ENCODE peak calls at places on chromosomes 16 and 17, in four cellular contexts. One of them, this sample, is unnamed.

GRCh38 chr16:75108792-75109731 is 7.5 kb downstream of the LDHD start:
- DNase-seq in H9: peak
- DNase-seq in stimulated activated CD4-positive, alpha-beta T cell treated with anti-CD3 and anti-CD28 coated beads, Interleukin-15, amount 100 ng/mL, for 1 hour: peak
- DNase-seq in CD4-positive, alpha-beta memory T cell: peak
- DNase-seq in this sample: no peak

GRCh38 chr17:51425793-51426192 is 165.4 kb downstream of the UTP18 start:
- DNase-seq in CD4-positive, alpha-beta memory T cell: no peak
- DNase-seq in stimulated activated CD4-positive, alpha-beta T cell treated with anti-CD3 and anti-CD28 coated beads, Interleukin-15, amount 100 ng/mL, for 1 hour: no peak
- DNase-seq in H9: no peak
- DNase-seq in this sample: no peak

GRCh38 chr17:76199466-76199865 is 40.8 kb downstream of the RNF157 start:
- DNase-seq in CD4-positive, alpha-beta memory T cell: peak
- DNase-seq in H9: no peak
- DNase-seq in stimulated activated CD4-positive, alpha-beta T cell treated with anti-CD3 and anti-CD28 coated beads, Interleukin-15, amount 100 ng/mL, for 1 hour: peak
- DNase-seq in this sample: no peak

GRCh38 chr16:4411684-4412083 is 4.7 kb downstream of the CORO7 start:
- DNase-seq in CD4-positive, alpha-beta memory T cell: no peak
- DNase-seq in stimulated activated CD4-positive, alpha-beta T cell treated with anti-CD3 and anti-CD28 coated beads, Interleukin-15, amount 100 ng/mL, for 1 hour: no peak
- DNase-seq in H9: no peak
- DNase-seq in this sample: no peak

GRCh38 chr16:19029980-19030379 is 37.4 kb upstream of the COQ7 start:
- DNase-seq in CD4-positive, alpha-beta memory T cell: no peak
- DNase-seq in H9: no peak
- DNase-seq in stimulated activated CD4-positive, alpha-beta T cell treated with anti-CD3 and anti-CD28 coated beads, Interleukin-15, amount 100 ng/mL, for 1 hour: no peak
- DNase-seq in this sample: no peak

GRCh38 chr17:77846531-77847085 is 111.9 kb upstream of the TNRC6C start:
- DNase-seq in stimulated activated CD4-positive, alpha-beta T cell treated with anti-CD3 and anti-CD28 coated beads, Interleukin-15, amount 100 ng/mL, for 1 hour: no peak
- DNase-seq in CD4-positive, alpha-beta memory T cell: peak
- DNase-seq in H9: no peak
- DNase-seq in this sample: no peak

GRCh38 chr17:51407576-51407975 is 147.2 kb downstream of the UTP18 start:
- DNase-seq in CD4-positive, alpha-beta memory T cell: no peak
- DNase-seq in H9: no peak
- DNase-seq in stimulated activated CD4-positive, alpha-beta T cell treated with anti-CD3 and anti-CD28 coated beads, Interleukin-15, amount 100 ng/mL, for 1 hour: no peak
- DNase-seq in this sample: no peak

GRCh38 chr17:2701996-2702741 is 9.4 kb downstream of the CLUH start:
- DNase-seq in H9: no peak
- DNase-seq in CD4-positive, alpha-beta memory T cell: no peak
- DNase-seq in stimulated activated CD4-positive, alpha-beta T cell treated with anti-CD3 and anti-CD28 coated beads, Interleukin-15, amount 100 ng/mL, for 1 hour: no peak
- DNase-seq in this sample: peak

GRCh38 chr16:77394699-77395098 is 40.1 kb downstream of the ADAMTS18 start:
- DNase-seq in H9: no peak
- DNase-seq in CD4-positive, alpha-beta memory T cell: no peak
- DNase-seq in stimulated activated CD4-positive, alpha-beta T cell treated with anti-CD3 and anti-CD28 coated beads, Interleukin-15, amount 100 ng/mL, for 1 hour: no peak
- DNase-seq in this sample: no peak

GRCh38 chr16:19119564-19119963 is 5.8 kb downstream of the ITPRIPL2 start:
- DNase-seq in CD4-positive, alpha-beta memory T cell: no peak
- DNase-seq in H9: no peak
- DNase-seq in stimulated activated CD4-positive, alpha-beta T cell treated with anti-CD3 and anti-CD28 coated beads, Interleukin-15, amount 100 ng/mL, for 1 hour: no peak
- DNase-seq in this sample: no peak

GRCh38 chr17:47852113-47852949 is 1.4 kb upstream of the SP6 start:
- DNase-seq in H9: no peak
- DNase-seq in CD4-positive, alpha-beta memory T cell: no peak
- DNase-seq in stimulated activated CD4-positive, alpha-beta T cell treated with anti-CD3 and anti-CD28 coated beads, Interleukin-15, amount 100 ng/mL, for 1 hour: no peak
- DNase-seq in this sample: no peak

GRCh38 chr16:22139008-22139407 is 23.3 kb upstream of the SDR42E2 start:
- DNase-seq in H9: no peak
- DNase-seq in CD4-positive, alpha-beta memory T cell: no peak
- DNase-seq in stimulated activated CD4-positive, alpha-beta T cell treated with anti-CD3 and anti-CD28 coated beads, Interleukin-15, amount 100 ng/mL, for 1 hour: no peak
- DNase-seq in this sample: no peak

GRCh38 chr17:16288860-16289571 is 64.3 kb downstream of the CENPV start:
- DNase-seq in CD4-positive, alpha-beta memory T cell: no peak
- DNase-seq in H9: no peak
- DNase-seq in stimulated activated CD4-positive, alpha-beta T cell treated with anti-CD3 and anti-CD28 coated beads, Interleukin-15, amount 100 ng/mL, for 1 hour: no peak
- DNase-seq in this sample: no peak

GRCh38 chr16:65867276-65867990 is 499.1 kb upstream of the CDH5 start:
- DNase-seq in CD4-positive, alpha-beta memory T cell: no peak
- DNase-seq in H9: no peak
- DNase-seq in stimulated activated CD4-positive, alpha-beta T cell treated with anti-CD3 and anti-CD28 coated beads, Interleukin-15, amount 100 ng/mL, for 1 hour: no peak
- DNase-seq in this sample: no peak

GRCh38 chr17:31562447-31562846 is 171.0 kb downstream of the RAB11FIP4 start:
- DNase-seq in stimulated activated CD4-positive, alpha-beta T cell treated with anti-CD3 and anti-CD28 coated beads, Interleukin-15, amount 100 ng/mL, for 1 hour: no peak
- DNase-seq in H9: no peak
- DNase-seq in CD4-positive, alpha-beta memory T cell: no peak
- DNase-seq in this sample: no peak

GRCh38 chr17:78747479-78747878 is 34.6 kb downstream of the CYTH1 start:
- DNase-seq in H9: no peak
- DNase-seq in stimulated activated CD4-positive, alpha-beta T cell treated with anti-CD3 and anti-CD28 coated beads, Interleukin-15, amount 100 ng/mL, for 1 hour: no peak
- DNase-seq in CD4-positive, alpha-beta memory T cell: no peak
- DNase-seq in this sample: no peak

GRCh38 chr17:70622382-70623260 is 453.3 kb downstream of the KCNJ2 start:
- DNase-seq in H9: peak
- DNase-seq in stimulated activated CD4-positive, alpha-beta T cell treated with anti-CD3 and anti-CD28 coated beads, Interleukin-15, amount 100 ng/mL, for 1 hour: no peak
- DNase-seq in CD4-positive, alpha-beta memory T cell: no peak
- DNase-seq in this sample: no peak

GRCh38 chr17:7590743-7591142 is 849 bp upstream of the SOX15 start:
- DNase-seq in stimulated activated CD4-positive, alpha-beta T cell treated with anti-CD3 and anti-CD28 coated beads, Interleukin-15, amount 100 ng/mL, for 1 hour: no peak
- DNase-seq in CD4-positive, alpha-beta memory T cell: no peak
- DNase-seq in H9: peak
- DNase-seq in this sample: no peak

This sample was measured in suprapubic skin.